ENCODE peak calls at places on chromosomes 2 and 18, in ten cellular contexts. Y is NCI-H1436; H is NCI-H510A treated with DMSO at 0.1 percent for 48 hours; Z is GM12891; N is PC-9; F is EH; J is D341Med; B is putamen; E is stimulated activated CD4-positive, alpha-beta T cell treated with anti-CD3 and anti-CD28 coated beads, Interleukin-15, amount 100 ng/mL, for 1 hour; D is OCI-LY7. S is an unnamed sample.

GRCh38 chr18:44079602-44080001 is 601.1 kb upstream of the SETBP1 start:
- DNase-seq in Y (no peak), H (no peak), J (no peak), D (no peak), N (peak; percentile 2), E (no peak), Z (no peak), B (no peak), F (peak; percentile 23), S (peak; percentile 35)

GRCh38 chr2:128808462-128809255 is 490.0 kb upstream of the HS6ST1 start:
- DNase-seq in D (no peak), Z (no peak), N (no peak), E (no peak), B (no peak), H (no peak), F (no peak), Y (no peak), J (no peak), S (no peak)

GRCh38 chr2:121234144-121234543 is 50.9 kb downstream of the TFCP2L1 start:
- DNase-seq in Z (no peak), J (no peak), E (no peak), F (no peak), D (no peak), N (no peak), H (no peak), B (no peak), Y (no peak), S (no peak)

GRCh38 chr2:30235008-30235655 is 3.8 kb downstream of the LBH start:
- DNase-seq in Z (no peak), N (no peak), F (no peak), J (no peak), E (no peak), Y (no peak), B (no peak), D (no peak), H (no peak), S (no peak)

GRCh38 chr2:31517442-31518203 is 63.1 kb downstream of the SRD5A2 start:
- DNase-seq in N (no peak), H (no peak), B (no peak), Z (no peak), J (no peak), Y (no peak), E (no peak), D (no peak), F (no peak), S (no peak)

GRCh38 chr18:66694857-66695256 is 91.0 kb upstream of the CDH19 start:
- DNase-seq in E (no peak), Y (no peak), H (no peak), D (no peak), F (no peak), Z (no peak), B (no peak), J (no peak), N (no peak), S (no peak)

GRCh38 chr2:221750317-221750716 is 178.2 kb upstream of the EPHA4 start:
- DNase-seq in Y (no peak), N (no peak), H (no peak), F (no peak), E (no peak), Z (no peak), J (no peak), B (no peak), D (no peak), S (no peak)

GRCh38 chr2:105790467-105791118 is 45.9 kb downstream of the NCK2 start:
- DNase-seq in E (no peak), Z (no peak), H (peak; percentile 54), N (no peak), B (no peak), F (no peak), Y (no peak), J (no peak), D (no peak), S (peak; percentile 25)

GRCh38 chr2:31694444-31694843 is 113.7 kb upstream of the SRD5A2 start:
- DNase-seq in J (no peak), F (peak; percentile 11), Y (no peak), E (no peak), H (no peak), N (no peak), B (no peak), D (peak; percentile 29), Z (no peak), S (no peak)

GRCh38 chr18:4412286-4412685 is 42.8 kb downstream of the DLGAP1 start:
- DNase-seq in Y (no peak), D (no peak), Z (no peak), B (no peak), E (no peak), J (peak; percentile 39), H (peak; percentile 83), N (no peak), F (no peak), S (no peak)

GRCh38 chr2:234968633-234969328 is 17.0 kb downstream of the SH3BP4 start:
- DNase-seq in H (no peak), B (no peak), F (peak; percentile 48), Y (no peak), N (peak; percentile 41), E (no peak), D (no peak), Z (no peak), J (no peak), S (no peak)

GRCh38 chr2:201957091-201957490 is 76.6 kb upstream of the FZD7 start:
- DNase-seq in Y (no peak), J (no peak), Z (no peak), F (no peak), B (no peak), H (no peak), N (no peak), D (no peak), E (no peak), S (no peak)

GRCh38 chr2:158291544-158292175 is 164.9 kb downstream of the CCDC148 start:
- DNase-seq in N (no peak), Z (no peak), B (no peak), H (no peak), J (no peak), E (no peak), Y (no peak), F (peak; percentile 16), D (no peak), S (no peak)

GRCh38 chr18:79382681-79383387 is 12.9 kb upstream of the NFATC1 start:
- DNase-seq in Y (no peak), D (no peak), N (no peak), B (no peak), H (no peak), F (no peak), E (no peak), Z (no peak), J (peak; percentile 45), S (no peak)

GRCh38 chr2:232960862-232961261 is 52.2 kb downstream of the NGEF start:
- DNase-seq in B (no peak), F (no peak), E (no peak), Y (no peak), N (no peak), Z (no peak), J (no peak), H (no peak), D (no peak), S (no peak)

GRCh38 chr2:163185160-163185559 is 346.6 kb upstream of the KCNH7 start:
- DNase-seq in N (no peak), Z (no peak), D (no peak), E (no peak), Y (no peak), B (no peak), F (no peak), J (no peak), H (no peak), S (no peak)

GRCh38 chr2:20603791-20604190 is 47.1 kb downstream of the HS1BP3 start:
- DNase-seq in J (no peak), H (no peak), Z (no peak), B (no peak), N (no peak), D (no peak), Y (no peak), F (no peak), E (no peak), S (no peak)

GRCh38 chr18:21109936-21110666 is 1.5 kb downstream of the ROCK1 start:
- DNase-seq in D (peak; percentile 24), B (no peak), Z (no peak), J (no peak), F (peak; percentile 53), Y (no peak), N (no peak), E (no peak), H (no peak), S (no peak)

GRCh38 chr2:61878756-61879155 is 9.7 kb downstream of the CCT4 start:
- DNase-seq in H (no peak), J (no peak), E (no peak), N (no peak), Z (no peak), B (no peak), F (no peak), Y (no peak), D (no peak), S (no peak)